ENCODE peak calls at places on chromosome 12, in eight cellular contexts. M is HCT116; I is PC-3; O is aorta; Q is mucosa of descending colon; C is CD4-positive, alpha-beta T cell; Z is activated naive CD8-positive, alpha-beta T cell treated with anti-CD3 and anti-CD28 coated beads, Interleukin-2, amount 50 U/mL, for 24 hours; E is CD8-positive, alpha-beta T cell. P is an unnamed sample.

GRCh38 chr12:2311001-2311778 is 258.4 kb downstream of the CACNA1C start:
- ATAC-seq in O (no peak), Q (no peak), I (no peak), C (no peak), Z (no peak), M (no peak), E (no peak), P (no peak)

GRCh38 chr12:81086342-81086741 is 8.5 kb downstream of the ACSS3 start:
- ATAC-seq in I (no peak), Z (no peak), E (no peak), M (no peak), C (no peak), O (no peak), Q (no peak), P (no peak)

GRCh38 chr12:91741932-91742331 is 403.7 kb downstream of the BTG1 start:
- ATAC-seq in C (no peak), Z (no peak), I (no peak), O (no peak), E (no peak), M (no peak), Q (no peak), P (no peak)

GRCh38 chr12:49553512-49554088 is 14.3 kb downstream of the MCRS1 start:
- ATAC-seq in I (peak; percentile 79), Q (peak; percentile 25), O (no peak), M (peak; percentile 75), E (peak; percentile 68), Z (no peak), C (peak; percentile 81), P (peak; percentile 47)

GRCh38 chr12:50032516-50033316 is 7.4 kb upstream of the RACGAP1 start:
- ATAC-seq in E (no peak), I (no peak), Z (no peak), C (no peak), Q (peak; percentile 31), O (peak; percentile 11), M (no peak), P (peak; percentile 33)

GRCh38 chr12:47753021-47754001 is 5.4 kb downstream of the RAPGEF3 start:
- ATAC-seq in I (peak; percentile 43), E (no peak), Z (no peak), M (peak; percentile 73), C (no peak), O (peak; percentile 92), Q (peak; percentile 77), P (peak; percentile 85)

GRCh38 chr12:100083308-100083707 is 59.4 kb downstream of the BLTP3B start:
- ATAC-seq in E (no peak), M (no peak), Z (no peak), C (no peak), O (no peak), Q (no peak), I (no peak), P (no peak)

GRCh38 chr12:95417372-95417771 is 56.6 kb upstream of the METAP2 start:
- ATAC-seq in M (no peak), Z (no peak), I (no peak), E (no peak), O (no peak), C (no peak), Q (no peak), P (no peak)

GRCh38 chr12:532908-533565 is 73.3 kb downstream of the B4GALNT3 start:
- ATAC-seq in Q (no peak), E (no peak), C (no peak), Z (no peak), M (no peak), I (no peak), O (no peak), P (peak; percentile 88)

GRCh38 chr12:54697836-54698235 is 49.7 kb upstream of the DCD start:
- ATAC-seq in Z (no peak), O (no peak), M (no peak), E (no peak), C (no peak), I (no peak), Q (no peak), P (no peak)

GRCh38 chr12:114625294-114625851 is 58.6 kb downstream of the TBX3 start:
- ATAC-seq in O (no peak), C (no peak), Z (no peak), M (peak; percentile 89), E (no peak), I (peak; percentile 96), Q (peak; percentile 37), P (peak; percentile 29)